ENCODE peak calls at places on chromosome 7, in seven cellular contexts. One of them, this sample, is unnamed.

GRCh38 chr7:337567-337951 is 47.6 kb downstream of the FOXL3 start:
- DNase-seq in Calu3: no peak
- DNase-seq in upper lobe of right lung: no peak
- DNase-seq in neural progenitor cell: no peak
- DNase-seq in RPMI7951: no peak
- DNase-seq in SHP77: no peak
- DNase-seq in uterus: no peak
- DNase-seq in this sample: no peak

GRCh38 chr7:651032-651728 is 75.3 kb upstream of the DNAAF5 start:
- DNase-seq in SHP77: no peak
- DNase-seq in Calu3: no peak
- DNase-seq in upper lobe of right lung: no peak
- DNase-seq in RPMI7951: no peak
- DNase-seq in uterus: no peak
- DNase-seq in neural progenitor cell: no peak
- DNase-seq in this sample: no peak

GRCh38 chr7:66202380-66202779 is 2.8 kb upstream of the TPST1 start:
- DNase-seq in neural progenitor cell: no peak
- DNase-seq in uterus: no peak
- DNase-seq in RPMI7951: no peak
- DNase-seq in Calu3: no peak
- DNase-seq in SHP77: no peak
- DNase-seq in upper lobe of right lung: no peak
- DNase-seq in this sample: peak

GRCh38 chr7:1514993-1515392 is 10.8 kb upstream of the INTS1 start:
- DNase-seq in uterus: no peak
- DNase-seq in Calu3: no peak
- DNase-seq in upper lobe of right lung: no peak
- DNase-seq in RPMI7951: peak
- DNase-seq in SHP77: no peak
- DNase-seq in neural progenitor cell: no peak
- DNase-seq in this sample: no peak

GRCh38 chr7:50469181-50469580 is 19.0 kb upstream of the FIGNL1 start:
- DNase-seq in SHP77: no peak
- DNase-seq in upper lobe of right lung: no peak
- DNase-seq in RPMI7951: no peak
- DNase-seq in neural progenitor cell: no peak
- DNase-seq in Calu3: no peak
- DNase-seq in uterus: no peak
- DNase-seq in this sample: no peak

GRCh38 chr7:30594540-30595460 is at the start of gene GARS1:
- DNase-seq in neural progenitor cell: peak
- DNase-seq in RPMI7951: peak
- DNase-seq in SHP77: peak
- DNase-seq in upper lobe of right lung: peak
- DNase-seq in uterus: peak
- DNase-seq in Calu3: peak
- DNase-seq in this sample: peak

GRCh38 chr7:519429-519973 is at the start of gene PDGFA:
- DNase-seq in upper lobe of right lung: no peak
- DNase-seq in Calu3: peak
- DNase-seq in SHP77: no peak
- DNase-seq in RPMI7951: peak
- DNase-seq in neural progenitor cell: peak
- DNase-seq in uterus: peak
- DNase-seq in this sample: no peak

GRCh38 chr7:80312139-80312661 is 177.6 kb downstream of the GNAI1 start:
- DNase-seq in uterus: no peak
- DNase-seq in upper lobe of right lung: no peak
- DNase-seq in RPMI7951: peak
- DNase-seq in SHP77: peak
- DNase-seq in neural progenitor cell: no peak
- DNase-seq in Calu3: peak
- DNase-seq in this sample: no peak

GRCh38 chr7:10802526-10802925 is 171.1 kb upstream of the PHF14 start:
- DNase-seq in RPMI7951: peak
- DNase-seq in neural progenitor cell: no peak
- DNase-seq in SHP77: no peak
- DNase-seq in Calu3: no peak
- DNase-seq in upper lobe of right lung: no peak
- DNase-seq in uterus: no peak
- DNase-seq in this sample: no peak

GRCh38 chr7:106139253-106140251 is 27.4 kb upstream of the SYPL1 start:
- DNase-seq in Calu3: no peak
- DNase-seq in upper lobe of right lung: no peak
- DNase-seq in SHP77: no peak
- DNase-seq in RPMI7951: no peak
- DNase-seq in uterus: peak
- DNase-seq in neural progenitor cell: no peak
- DNase-seq in this sample: no peak

GRCh38 chr7:132518102-132518838 is 58.0 kb downstream of the PLXNA4 start:
- DNase-seq in Calu3: peak
- DNase-seq in neural progenitor cell: peak
- DNase-seq in RPMI7951: peak
- DNase-seq in upper lobe of right lung: no peak
- DNase-seq in uterus: no peak
- DNase-seq in SHP77: peak
- DNase-seq in this sample: peak

GRCh38 chr7:133931053-133931452 is 196.1 kb upstream of the LRGUK start:
- DNase-seq in uterus: no peak
- DNase-seq in Calu3: no peak
- DNase-seq in RPMI7951: no peak
- DNase-seq in SHP77: no peak
- DNase-seq in upper lobe of right lung: no peak
- DNase-seq in neural progenitor cell: no peak
- DNase-seq in this sample: no peak

GRCh38 chr7:4706384-4707032 is 24.4 kb downstream of the FOXK1 start:
- DNase-seq in Calu3: no peak
- DNase-seq in RPMI7951: no peak
- DNase-seq in upper lobe of right lung: no peak
- DNase-seq in neural progenitor cell: peak
- DNase-seq in uterus: no peak
- DNase-seq in SHP77: no peak
- DNase-seq in this sample: no peak

GRCh38 chr7:141439776-141440175 is 111.4 kb upstream of the AGK start:
- DNase-seq in RPMI7951: no peak
- DNase-seq in SHP77: no peak
- DNase-seq in uterus: no peak
- DNase-seq in Calu3: no peak
- DNase-seq in upper lobe of right lung: no peak
- DNase-seq in neural progenitor cell: no peak
- DNase-seq in this sample: no peak

GRCh38 chr7:154638286-154638685 is 364.6 kb downstream of the PAXIP1 start:
- DNase-seq in upper lobe of right lung: no peak
- DNase-seq in SHP77: no peak
- DNase-seq in neural progenitor cell: no peak
- DNase-seq in RPMI7951: peak
- DNase-seq in uterus: no peak
- DNase-seq in Calu3: no peak
- DNase-seq in this sample: no peak

GRCh38 chr7:17936321-17936720 is 4.0 kb downstream of the SNX13 start:
- DNase-seq in RPMI7951: no peak
- DNase-seq in upper lobe of right lung: no peak
- DNase-seq in Calu3: no peak
- DNase-seq in uterus: no peak
- DNase-seq in SHP77: no peak
- DNase-seq in neural progenitor cell: no peak
- DNase-seq in this sample: no peak

GRCh38 chr7:69577221-69577620 is 21.1 kb upstream of the AUTS2 start:
- DNase-seq in neural progenitor cell: no peak
- DNase-seq in upper lobe of right lung: no peak
- DNase-seq in uterus: no peak
- DNase-seq in Calu3: no peak
- DNase-seq in SHP77: no peak
- DNase-seq in RPMI7951: no peak
- DNase-seq in this sample: no peak

This sample was measured in SK-N-DZ.